ENCODE peak calls at places on chromosome 21, in eight cellular contexts. P, A, X, H, D, L, T and B are unnamed samples.

GRCh38 chr21:44304846-44305245 is 5.0 kb downstream of the PFKL start:
- DNase-seq in X (no peak), T (peak), L (peak), H (no peak), P (no peak), D (peak), A (peak), B (peak)

GRCh38 chr21:28132713-28133112 is 860.0 kb downstream of the LTN1 start:
- DNase-seq in A (no peak), L (no peak), P (no peak), D (peak), T (no peak), X (no peak), H (no peak), B (no peak)

GRCh38 chr21:20971296-20971921 is 26.8 kb upstream of the NCAM2 start:
- DNase-seq in P (peak), L (peak), A (peak), T (peak), H (no peak), D (peak), X (no peak), B (peak)

GRCh38 chr21:45538381-45539045 is 3.7 kb downstream of the SLC19A1 start:
- DNase-seq in A (no peak), L (no peak), T (no peak), P (no peak), D (no peak), X (no peak), H (no peak), B (peak)

GRCh38 chr21:46559291-46559983 is 45.4 kb downstream of the S100B start:
- DNase-seq in P (no peak), X (no peak), L (no peak), D (no peak), T (no peak), H (peak), A (no peak), B (no peak)

GRCh38 chr21:27480841-27481261 is 514.0 kb upstream of the ADAMTS5 start:
- DNase-seq in X (no peak), A (peak), H (no peak), L (no peak), T (no peak), P (no peak), D (peak), B (no peak)

GRCh38 chr21:37936010-37936785 is 19.9 kb upstream of the KCNJ6 start:
- DNase-seq in A (no peak), L (no peak), P (no peak), H (no peak), X (no peak), T (no peak), D (no peak), B (no peak)

GRCh38 chr21:42414928-42415769 is 11.4 kb downstream of the UBASH3A start:
- DNase-seq in H (peak), P (no peak), D (peak), A (peak), T (no peak), L (no peak), X (no peak), B (no peak)

GRCh38 chr21:46459356-46460112 is 843 bp downstream of the DIP2A start:
- DNase-seq in D (peak), L (no peak), T (no peak), P (no peak), H (no peak), A (peak), X (no peak), B (peak)

GRCh38 chr21:34822957-34823356 is 154.2 kb downstream of the CLIC6 start:
- DNase-seq in L (no peak), H (no peak), T (no peak), X (no peak), A (peak), D (peak), P (no peak), B (no peak)

GRCh38 chr21:21101911-21102310 is 103.7 kb downstream of the NCAM2 start:
- DNase-seq in D (peak), H (no peak), X (no peak), L (peak), T (peak), P (peak), A (peak), B (peak)

GRCh38 chr21:29342394-29342957 is 43.8 kb downstream of the BACH1 start:
- DNase-seq in P (no peak), D (peak), L (no peak), H (no peak), T (no peak), X (peak), A (peak), B (no peak)

GRCh38 chr21:45178971-45179370 is 104.6 kb downstream of the ADARB1 start:
- DNase-seq in H (no peak), D (no peak), A (no peak), T (no peak), P (no peak), X (no peak), L (no peak), B (peak)

GRCh38 chr21:44748621-44749020 is 37.2 kb upstream of the TSPEAR start:
- DNase-seq in L (no peak), H (no peak), P (no peak), X (no peak), T (no peak), A (no peak), D (no peak), B (peak)

GRCh38 chr21:39006653-39007417 is 176.4 kb downstream of the PSMG1 start:
- DNase-seq in L (peak), A (peak), H (no peak), D (no peak), T (no peak), X (peak), P (no peak), B (no peak)

GRCh38 chr21:45768741-45769049 is 125.2 kb downstream of the PCBP3 start:
- DNase-seq in P (no peak), D (no peak), A (no peak), L (no peak), T (no peak), H (peak), X (no peak), B (peak)

GRCh38 chr21:44982558-44983244 is 42.9 kb downstream of the SLX9 start:
- DNase-seq in H (no peak), P (no peak), T (no peak), L (no peak), D (peak), A (no peak), X (peak), B (no peak)

GRCh38 chr21:34771512-34772028 is 102.8 kb downstream of the CLIC6 start:
- DNase-seq in H (no peak), T (no peak), D (peak), L (no peak), X (no peak), P (no peak), A (peak), B (no peak)

GRCh38 chr21:45596704-45597318 is 46.7 kb upstream of the PCBP3 start:
- DNase-seq in L (peak), T (no peak), X (no peak), H (peak), P (peak), A (peak), D (peak), B (peak)

GRCh38 chr21:44966135-44967081 is 26.6 kb downstream of the SLX9 start:
- DNase-seq in D (no peak), L (no peak), X (no peak), P (peak), A (no peak), T (no peak), H (no peak), B (no peak)

GRCh38 chr21:43005635-43006034 is 31.3 kb downstream of the PKNOX1 start:
- DNase-seq in A (no peak), T (no peak), P (no peak), D (no peak), X (no peak), H (no peak), L (no peak), B (no peak)

GRCh38 chr21:42124826-42125570 is 53.9 kb downstream of the UMODL1 start:
- DNase-seq in D (no peak), T (no peak), X (no peak), L (no peak), H (no peak), A (no peak), P (no peak), B (no peak)

GRCh38 chr21:31500071-31500470 is 156.0 kb upstream of the TIAM1 start:
- DNase-seq in A (no peak), L (no peak), X (no peak), D (no peak), P (no peak), T (no peak), H (no peak), B (no peak)